ENCODE peak calls at places on chromosomes 1 and 21, in seven cellular contexts. U, S, C, B, K, W and D are unnamed samples.

GRCh38 chr1:1630965-1631792 is 794 bp upstream of the MMP23B start:
- DNase-seq in B (peak; percentile 78), W (no peak), K (peak; percentile 80), C (peak; percentile 80), S (no peak), U (peak; percentile 65), D (no peak)

GRCh38 chr21:26124421-26124833 is 46.1 kb downstream of the APP start:
- DNase-seq in K (no peak), S (no peak), C (no peak), W (no peak), U (peak; percentile 14), B (no peak), D (no peak)

GRCh38 chr1:109482796-109483638 is 688 bp upstream of the ATXN7L2 start:
- DNase-seq in C (no peak), K (peak; percentile 81), B (no peak), W (peak; percentile 12), S (no peak), U (peak; percentile 55), D (no peak)

GRCh38 chr21:46188226-46189212 is 4.3 kb upstream of the SPATC1L start:
- DNase-seq in S (no peak), W (no peak), K (no peak), U (peak; percentile 76), B (peak; percentile 78), C (peak; percentile 74), D (no peak)

GRCh38 chr1:200362421-200362820 is 47.4 kb downstream of the ZNF281 start:
- DNase-seq in U (no peak), S (no peak), K (no peak), C (no peak), B (peak; percentile 61), W (no peak), D (no peak)

GRCh38 chr1:153841463-153841994 is 66.3 kb downstream of the SLC27A3 start:
- DNase-seq in S (peak; percentile 7), C (no peak), U (no peak), B (no peak), W (no peak), K (no peak), D (peak; percentile 19)

GRCh38 chr1:45512641-45513054 is 9.0 kb downstream of the PRDX1 start:
- DNase-seq in C (peak; percentile 54), W (peak; percentile 35), U (peak; percentile 83), B (peak; percentile 90), S (no peak), K (no peak), D (no peak)

GRCh38 chr1:25871086-25871703 is 4.3 kb downstream of the PAQR7 start:
- DNase-seq in U (no peak), S (no peak), K (no peak), B (no peak), W (no peak), C (no peak), D (no peak)

GRCh38 chr1:81437213-81437612 is 363.5 kb upstream of the ADGRL2 start:
- DNase-seq in C (no peak), B (no peak), S (no peak), K (no peak), U (no peak), W (no peak), D (no peak)

GRCh38 chr21:31198575-31198974 is 145.5 kb downstream of the TIAM1 start:
- DNase-seq in C (no peak), S (peak; percentile 24), B (no peak), U (peak; percentile 63), K (no peak), W (no peak), D (peak; percentile 10)

GRCh38 chr1:57124768-57125446 is 159.1 kb upstream of the C8B start:
- DNase-seq in W (no peak), U (no peak), S (no peak), B (no peak), C (no peak), K (no peak), D (no peak)

GRCh38 chr1:19606817-19607706 is 37.0 kb upstream of the NBL1 start:
- DNase-seq in K (no peak), S (no peak), B (no peak), W (peak; percentile 13), U (no peak), C (no peak), D (no peak)

GRCh38 chr1:203913045-203913444 is 51.6 kb downstream of the SNRPE start:
- DNase-seq in U (no peak), C (no peak), S (no peak), B (no peak), W (no peak), K (no peak), D (no peak)

GRCh38 chr1:166811691-166812090 is 27.6 kb upstream of the POGK start:
- DNase-seq in B (no peak), S (no peak), U (no peak), W (no peak), K (no peak), C (no peak), D (peak; percentile 60)

GRCh38 chr1:93676424-93676823 is 5.2 kb downstream of the BCAR3 start:
- DNase-seq in B (no peak), C (peak; percentile 61), U (no peak), W (no peak), S (no peak), K (no peak), D (no peak)

GRCh38 chr1:180939072-180939705 is 26.5 kb downstream of the KIAA1614 start:
- DNase-seq in W (no peak), C (no peak), K (peak; percentile 17), U (no peak), B (no peak), S (no peak), D (no peak)

GRCh38 chr21:29477941-29478340 is 179.2 kb downstream of the BACH1 start:
- DNase-seq in S (no peak), B (no peak), K (no peak), W (no peak), U (no peak), C (no peak), D (no peak)

DNA sequence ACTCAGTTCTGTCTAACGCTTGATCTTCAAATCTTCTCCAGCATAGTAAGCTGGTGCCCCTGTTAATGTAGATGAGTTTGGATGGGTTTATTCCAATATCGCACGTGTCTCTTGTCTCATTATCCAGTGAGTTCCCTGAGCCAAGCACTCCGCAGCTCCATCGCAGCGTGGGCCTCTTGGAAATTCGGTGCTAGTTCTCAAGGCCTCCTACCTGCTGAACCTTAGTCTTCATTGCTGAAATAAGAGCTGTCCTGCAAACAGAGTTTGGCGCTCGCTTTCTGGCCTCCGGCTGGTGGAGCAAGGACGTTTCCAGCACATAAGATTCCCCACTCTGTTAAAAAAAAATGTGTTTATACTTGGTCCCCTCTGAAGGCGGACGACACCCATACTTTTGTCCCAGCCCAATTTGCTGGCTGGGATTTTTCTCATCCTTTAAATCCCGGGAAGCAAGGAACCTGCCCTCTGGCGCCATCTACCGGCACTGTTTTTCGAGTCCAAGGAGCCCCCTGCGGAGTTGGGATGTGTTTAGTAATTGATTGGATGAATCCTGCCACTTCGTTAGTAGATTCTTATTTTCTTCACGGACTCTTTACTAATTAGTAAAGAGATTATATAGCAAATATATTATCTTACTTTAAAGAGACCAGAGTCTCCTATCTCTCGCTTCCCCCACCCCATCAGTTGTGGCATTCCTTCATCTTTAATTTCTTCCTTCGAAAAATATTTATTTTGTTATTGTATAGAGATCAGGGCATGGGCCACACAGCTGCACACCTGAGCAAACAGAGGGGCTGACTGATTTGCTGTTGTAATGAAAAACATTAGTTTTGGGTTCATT is 14.7 kb downstream of the JUN start:
- DNase-seq in S (no peak), U (peak; percentile 79), W (no peak), C (peak; percentile 72), K (peak; percentile 84), B (peak; percentile 96), D (no peak)
- TF ChIP-seq CTCF in S (peak; percentile 86), U (peak; percentile 78), W (peak; percentile 67), C (peak; percentile 81), K (peak; percentile 70), B (peak; percentile 95), D (peak; percentile 76)

DNA sequence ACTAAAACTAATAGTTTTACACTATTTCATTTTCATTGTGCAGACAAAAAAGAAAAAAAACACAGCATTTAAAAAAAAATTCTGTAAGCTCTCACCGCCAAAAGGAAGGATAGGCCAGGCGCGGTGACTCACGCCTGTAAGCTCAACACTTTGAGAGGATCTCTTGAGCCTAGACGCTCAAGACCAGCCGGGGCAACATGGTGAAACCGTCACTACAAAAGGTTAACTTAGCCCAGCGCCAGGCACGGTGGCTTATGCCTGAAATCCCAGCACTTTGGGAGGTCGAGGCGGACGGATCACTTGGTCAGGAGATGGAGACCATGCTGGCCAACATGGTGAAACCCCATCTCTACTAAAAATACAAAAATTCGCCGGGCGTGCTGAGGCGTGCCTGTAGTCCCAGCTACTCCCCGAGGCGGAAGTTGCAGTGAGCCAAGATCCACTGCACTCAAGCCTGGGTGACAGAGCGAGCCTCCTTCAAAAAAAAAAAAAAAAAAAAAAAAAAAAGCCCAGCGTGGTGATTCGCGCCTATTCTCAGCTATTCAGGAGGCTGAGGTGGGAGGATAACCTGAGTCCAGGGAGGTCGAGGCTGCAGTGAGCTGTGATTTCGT is 14.3 kb upstream of the SPEN start:
- DNase-seq in B (peak; percentile 52), S (no peak), U (no peak), K (no peak), C (peak; percentile 60), W (peak; percentile 27), D (no peak)
- H3K4me3 ChIP-seq in B (peak overlapping the region; percentile 94), S (peak overlapping the region; percentile 88), U (peak overlapping the region; percentile 76), K (peak overlapping the region; percentile 69), C (peak overlapping the region; percentile 90), W (peak overlapping the region; percentile 83), D (peak overlapping the region; percentile 80)

DNA sequence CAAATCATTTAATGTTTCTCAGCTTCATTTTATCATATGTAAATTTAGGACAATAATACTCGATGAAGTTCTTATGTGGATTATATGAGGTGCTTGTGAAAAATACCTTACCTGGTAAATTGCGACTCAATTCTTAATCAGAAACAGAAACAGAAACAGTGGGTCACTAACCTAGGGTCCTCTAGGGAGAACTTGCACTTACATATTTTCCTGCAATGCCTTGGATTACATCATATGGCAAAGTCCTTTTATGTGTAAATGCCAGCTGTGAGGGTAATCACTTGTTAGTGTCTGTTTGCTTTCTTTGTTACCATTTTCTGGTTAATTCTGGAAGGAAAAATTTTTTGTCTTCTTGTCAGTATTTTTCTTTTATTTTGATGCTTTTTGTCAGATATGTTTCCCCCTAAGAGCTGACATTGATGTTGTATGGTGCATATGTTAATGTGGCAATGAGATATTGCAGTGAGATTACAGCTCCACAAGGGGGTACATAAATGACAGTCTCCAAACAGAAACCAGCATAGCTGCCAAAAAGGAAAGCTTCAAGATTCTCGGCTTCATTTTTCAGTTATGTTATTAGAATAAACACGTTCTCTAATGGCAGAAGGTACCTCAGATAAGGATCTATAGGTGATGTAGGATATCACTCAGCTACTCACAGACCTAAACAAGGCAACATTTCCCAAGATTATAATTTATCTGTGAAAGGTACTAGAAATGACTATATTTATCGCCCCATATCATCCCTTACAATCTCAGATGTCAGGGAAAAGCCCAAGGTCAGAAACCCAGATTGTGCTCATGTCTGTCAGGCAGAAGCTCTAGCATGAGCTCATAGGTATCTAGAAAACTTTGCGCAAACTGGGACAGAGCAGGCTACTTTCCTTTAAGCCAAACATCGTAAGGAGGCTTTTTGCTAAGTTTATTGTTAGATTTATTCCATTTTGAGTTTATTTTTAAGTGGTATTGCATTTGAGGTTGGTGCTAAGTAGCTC is 119.9 kb downstream of the FASLG start:
- DNase-seq in S (no peak), C (no peak), U (peak; percentile 11), K (no peak), W (no peak), B (no peak), D (no peak)
- TF ChIP-seq CTCF in S (peak; percentile 28), C (no peak), U (peak; percentile 14), K (no peak), W (peak; percentile 44), B (peak; percentile 34), D (no peak)

DNA sequence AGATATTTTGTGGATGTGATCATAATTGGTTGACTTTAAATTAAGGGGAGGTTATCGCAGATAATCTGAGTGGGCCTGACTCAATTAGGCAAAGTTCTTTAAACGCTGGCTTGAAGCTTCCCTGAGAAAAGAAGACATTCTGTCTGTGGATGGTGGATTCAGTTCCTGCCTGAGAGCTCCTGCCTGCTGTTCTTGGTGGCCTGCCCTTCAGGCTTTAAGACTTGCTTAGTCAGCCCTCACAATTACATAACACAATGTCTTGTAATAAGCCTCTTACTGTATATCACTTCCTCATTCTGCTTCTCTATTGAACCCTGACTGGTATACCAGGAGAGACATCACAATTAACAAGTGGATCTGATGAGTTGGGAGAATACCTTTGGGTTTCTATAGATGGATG is 50.2 kb downstream of the KCNJ6 start:
- DNase-seq in K (no peak), C (no peak), W (no peak), S (no peak), U (no peak), B (peak; percentile 12), D (no peak)
- H3K4me3 ChIP-seq in K (no peak overlapping the region), C (no peak overlapping the region), W (no peak overlapping the region), S (no peak overlapping the region), U (no peak overlapping the region), B (no peak overlapping the region), D (no peak overlapping the region)